ENCODE peak calls at places on chromosomes 12 and 14, in nine cellular contexts. S, D, G, L, C, U, E, Z and R are unnamed samples.

GRCh38 chr12:88325076-88325827 is 183.1 kb downstream of the TMTC3 start:
- DNase-seq in S (no peak), D (peak; percentile 82), G (no peak), L (no peak), C (no peak), U (peak; percentile 97), E (peak; percentile 12), Z (no peak), R (peak; percentile 92)

GRCh38 chr12:93333828-93334227 is 43.9 kb upstream of the NUDT4 start:
- DNase-seq in S (no peak), D (no peak), G (no peak), L (no peak), C (no peak), U (no peak), E (no peak), Z (no peak), R (no peak)

GRCh38 chr12:15602051-15602672 is 187.0 kb downstream of the EPS8 start:
- DNase-seq in S (no peak), D (no peak), G (no peak), L (no peak), C (no peak), U (no peak), E (no peak), Z (no peak), R (no peak)

GRCh38 chr14:96267336-96267735 is 11.3 kb downstream of the BDKRB1 start:
- DNase-seq in S (no peak), D (no peak), G (no peak), L (no peak), C (no peak), U (peak; percentile 82), E (no peak), Z (no peak), R (no peak)

GRCh38 chr12:88922816-88923215 is 342.5 kb upstream of the KITLG start:
- DNase-seq in S (no peak), D (no peak), G (no peak), L (no peak), C (no peak), U (peak; percentile 39), E (no peak), Z (no peak), R (no peak)

GRCh38 chr12:107405436-107405835 is 280.2 kb upstream of the PWP1 start:
- DNase-seq in S (no peak), D (no peak), G (no peak), L (no peak), C (no peak), U (no peak), E (no peak), Z (no peak), R (no peak)

GRCh38 chr12:24071842-24072241 is 122.4 kb upstream of the SOX5 start:
- DNase-seq in S (no peak), D (no peak), G (no peak), L (no peak), C (no peak), U (no peak), E (no peak), Z (no peak), R (no peak)

GRCh38 chr14:59301354-59301753 is 112.9 kb downstream of the DAAM1 start:
- DNase-seq in S (peak; percentile 31), D (no peak), G (no peak), L (peak; percentile 15), C (no peak), U (no peak), E (no peak), Z (no peak), R (no peak)

GRCh38 chr12:19988457-19988856 is 379.9 kb upstream of the PDE3A start:
- DNase-seq in S (no peak), D (no peak), G (no peak), L (no peak), C (no peak), U (peak; percentile 52), E (no peak), Z (no peak), R (peak; percentile 41)

GRCh38 chr12:104680070-104680469 is 223.3 kb downstream of the CHST11 start:
- DNase-seq in S (peak; percentile 55), D (no peak), G (no peak), L (no peak), C (no peak), U (no peak), E (no peak), Z (no peak), R (no peak)

GRCh38 chr12:110791589-110791988 is 48.9 kb upstream of the PPP1CC start:
- DNase-seq in S (no peak), D (no peak), G (no peak), L (no peak), C (no peak), U (no peak), E (no peak), Z (no peak), R (no peak)

DNA sequence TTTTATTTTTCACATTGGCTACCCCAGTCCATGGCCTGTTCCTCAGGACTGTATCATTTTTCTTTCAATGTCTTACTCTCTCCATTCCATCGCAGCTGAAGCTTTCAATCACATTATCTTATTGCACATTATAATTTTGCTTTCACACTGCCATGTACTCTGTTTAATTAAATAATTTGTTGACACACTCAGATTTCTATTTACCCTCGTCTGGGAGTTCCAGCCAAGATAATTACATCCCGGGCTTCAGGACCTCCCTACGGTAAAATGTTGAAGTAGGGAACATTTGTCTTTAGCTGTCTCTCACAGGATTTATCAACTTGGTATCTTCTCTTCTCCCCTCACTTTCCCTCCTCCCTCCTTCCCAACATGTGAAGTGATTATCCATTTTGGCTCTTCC is 177.3 kb upstream of the RASSF8 start:
- DNase-seq in S (no peak), D (no peak), G (no peak), L (no peak), C (no peak), U (no peak), E (no peak), Z (no peak), R (no peak)
- TF ChIP-seq CTCF in S (no peak), D (no peak), G (no peak), L (no peak), C (no peak), U (no peak), E (no peak), Z (no peak), R (no peak)

GRCh38 chr14:21089271-21089670 is 9.2 kb downstream of the ZNF219 start:
- DNase-seq in S (no peak), D (no peak), G (no peak), L (no peak), C (no peak), U (no peak), E (no peak), Z (no peak), R (no peak)

GRCh38 chr14:21090940-21091663 is 7.4 kb downstream of the ZNF219 start:
- DNase-seq in S (no peak), D (no peak), G (no peak), L (no peak), C (no peak), U (no peak), E (no peak), Z (no peak), R (no peak)

GRCh38 chr14:21091784-21092146 is 6.7 kb downstream of the ZNF219 start:
- DNase-seq in S (no peak), D (no peak), G (no peak), L (no peak), C (no peak), U (no peak), E (no peak), Z (no peak), R (no peak)

GRCh38 chr14:21089877-21090193 is 8.6 kb downstream of the ZNF219 start:
- DNase-seq in S (no peak), D (no peak), G (no peak), L (no peak), C (no peak), U (no peak), E (no peak), Z (no peak), R (no peak)

DNA sequence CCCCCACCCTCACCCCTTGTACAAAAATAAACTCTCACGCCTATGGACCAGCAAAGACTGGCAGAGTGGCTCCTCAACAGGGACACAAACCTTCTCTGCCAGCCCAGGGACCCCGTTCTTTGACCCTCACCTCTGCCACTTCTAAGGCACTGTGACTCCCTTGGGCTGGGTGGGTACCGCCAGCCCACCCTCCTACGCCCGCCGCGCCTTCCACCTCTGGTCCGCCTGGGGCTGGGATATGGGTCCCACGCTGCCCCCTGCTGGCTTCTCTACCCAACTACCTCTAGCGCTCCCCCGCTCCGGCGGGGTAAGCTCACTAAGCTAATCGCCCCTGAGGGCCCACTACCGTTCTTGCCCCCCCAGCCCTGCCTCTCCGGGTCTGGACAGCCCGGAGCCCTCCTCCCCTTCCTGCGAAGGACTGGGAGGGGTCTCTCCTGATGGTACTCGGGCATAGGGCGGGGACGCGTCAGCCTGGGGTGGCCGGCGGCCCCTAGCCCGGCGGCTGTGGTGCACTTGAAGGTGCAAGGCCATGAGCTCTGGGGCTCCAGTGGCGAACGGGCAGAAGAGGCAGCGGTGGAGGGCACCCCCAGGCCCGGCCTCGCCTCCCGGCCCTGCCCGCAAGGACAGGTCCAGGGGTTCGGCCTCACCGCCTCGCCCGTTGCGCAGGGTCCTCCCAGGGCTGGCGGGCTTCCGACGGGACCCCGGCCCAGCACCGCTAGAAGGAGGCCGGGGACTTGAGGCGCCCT is 8.1 kb downstream of the ZNF219 start:
- DNase-seq in S (no peak), D (no peak), G (no peak), L (no peak), C (no peak), U (no peak), E (no peak), Z (no peak), R (no peak)
- TF ChIP-seq CTCF in S (peak; percentile 38), D (peak; percentile 46), G (peak; percentile 31), L (peak; percentile 52), C (no peak), U (peak; percentile 47), E (no peak), Z (no peak), R (peak; percentile 54)

GRCh38 chr14:86961106-86961716 is 1031.8 kb downstream of the GALC start:
- DNase-seq in S (no peak), D (no peak), G (no peak), L (no peak), C (no peak), U (peak; percentile 8), E (no peak), Z (no peak), R (no peak)
- TF ChIP-seq CTCF in S (no peak), D (peak; percentile 57), G (no peak), L (peak; percentile 19), C (no peak), U (peak; percentile 55), E (no peak), Z (no peak), R (peak; percentile 49)

DNA sequence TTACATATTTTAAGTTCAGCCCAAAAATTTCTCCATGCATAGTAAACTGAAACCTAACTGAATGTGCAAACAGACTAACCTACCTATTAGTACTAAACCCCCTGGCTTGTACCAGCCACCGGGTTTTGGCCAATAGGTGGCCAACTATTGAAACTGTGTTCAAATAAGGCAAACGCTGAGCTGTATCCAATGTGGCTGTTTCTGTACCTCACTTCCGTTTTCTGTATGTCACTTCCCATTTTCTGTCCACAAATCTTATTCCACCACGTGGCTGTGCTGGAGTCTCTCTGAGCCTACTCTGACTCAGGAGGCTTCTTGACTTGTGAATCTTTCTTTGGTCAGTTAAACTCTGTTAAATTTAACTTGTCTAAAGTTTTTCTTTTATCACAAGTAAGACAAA is 6.0 kb upstream of the FBXO34 start:
- DNase-seq in S (no peak), D (no peak), G (no peak), L (no peak), C (no peak), U (no peak), E (no peak), Z (no peak), R (no peak)
- TF ChIP-seq CTCF in S (no peak), D (no peak), G (no peak), L (no peak), C (no peak), U (no peak), E (no peak), Z (no peak), R (no peak)

GRCh38 chr14:105300542-105301102 is at the start of gene BRF1:
- DNase-seq in S (peak; percentile 97), D (no peak), G (peak; percentile 98), L (peak; percentile 98), C (peak; percentile 94), U (peak; percentile 89), E (peak; percentile 94), Z (peak; percentile 99), R (no peak)
- TF ChIP-seq CTCF in S (no peak), D (no peak), G (no peak), L (no peak), C (no peak), U (no peak), E (no peak), Z (no peak), R (no peak)